ENCODE peak calls at places on chromosome 11, in eight cellular contexts. One of them, this sample, is unnamed. For H3K4me1, the result is how much of the 10 kb centered on the place peaks cover.

GRCh38 chr11:129695543-129696308 is 119.9 kb upstream of the TMEM45B start:
- DNase-seq in Peyer's patch: peak
- DNase-seq in CD8-positive, alpha-beta memory T cell: peak
- DNase-seq in heart right ventricle: peak
- DNase-seq in tibial nerve: no peak
- DNase-seq in naive thymus-derived CD4-positive, alpha-beta T cell: peak
- DNase-seq in CD8-positive, alpha-beta T cell: peak
- DNase-seq in OCI-LY7: peak
- DNase-seq in this sample: no peak

GRCh38 chr11:18314794-18315523 is 7.0 kb downstream of the HPS5 start:
- DNase-seq in Peyer's patch: no peak
- DNase-seq in CD8-positive, alpha-beta memory T cell: no peak
- DNase-seq in heart right ventricle: no peak
- DNase-seq in tibial nerve: no peak
- DNase-seq in naive thymus-derived CD4-positive, alpha-beta T cell: no peak
- DNase-seq in CD8-positive, alpha-beta T cell: no peak
- DNase-seq in OCI-LY7: no peak
- DNase-seq in this sample: no peak

GRCh38 chr11:60947666-60948065 is 4.3 kb downstream of the SLC15A3 start:
- DNase-seq in Peyer's patch: no peak
- DNase-seq in CD8-positive, alpha-beta memory T cell: no peak
- DNase-seq in heart right ventricle: no peak
- DNase-seq in tibial nerve: no peak
- DNase-seq in naive thymus-derived CD4-positive, alpha-beta T cell: no peak
- DNase-seq in CD8-positive, alpha-beta T cell: no peak
- DNase-seq in OCI-LY7: no peak
- DNase-seq in this sample: no peak

GRCh38 chr11:95434489-95435057 is 203.6 kb upstream of the SESN3 start:
- DNase-seq in Peyer's patch: no peak
- DNase-seq in CD8-positive, alpha-beta memory T cell: no peak
- DNase-seq in heart right ventricle: no peak
- DNase-seq in tibial nerve: no peak
- DNase-seq in naive thymus-derived CD4-positive, alpha-beta T cell: no peak
- DNase-seq in CD8-positive, alpha-beta T cell: no peak
- DNase-seq in OCI-LY7: no peak
- DNase-seq in this sample: no peak

GRCh38 chr11:74783241-74783871 is 34.7 kb downstream of the RNF169 start:
- DNase-seq in Peyer's patch: no peak
- DNase-seq in CD8-positive, alpha-beta memory T cell: no peak
- DNase-seq in heart right ventricle: peak
- DNase-seq in tibial nerve: no peak
- DNase-seq in naive thymus-derived CD4-positive, alpha-beta T cell: peak
- DNase-seq in CD8-positive, alpha-beta T cell: no peak
- DNase-seq in OCI-LY7: peak
- DNase-seq in this sample: no peak

GRCh38 chr11:61596990-61597389 is 16.1 kb upstream of the SYT7 start:
- DNase-seq in Peyer's patch: no peak
- DNase-seq in CD8-positive, alpha-beta memory T cell: no peak
- DNase-seq in heart right ventricle: no peak
- DNase-seq in tibial nerve: no peak
- DNase-seq in naive thymus-derived CD4-positive, alpha-beta T cell: no peak
- DNase-seq in CD8-positive, alpha-beta T cell: no peak
- DNase-seq in OCI-LY7: no peak
- DNase-seq in this sample: no peak

GRCh38 chr11:23897453-23898289 is 599.2 kb upstream of the LUZP2 start:
- DNase-seq in Peyer's patch: no peak
- DNase-seq in CD8-positive, alpha-beta memory T cell: no peak
- DNase-seq in heart right ventricle: no peak
- DNase-seq in tibial nerve: no peak
- DNase-seq in naive thymus-derived CD4-positive, alpha-beta T cell: no peak
- DNase-seq in CD8-positive, alpha-beta T cell: no peak
- DNase-seq in OCI-LY7: no peak
- DNase-seq in this sample: no peak

GRCh38 chr11:37788141-37788877 is 1190.3 kb upstream of the RAG2 start:
- DNase-seq in Peyer's patch: no peak
- DNase-seq in CD8-positive, alpha-beta memory T cell: no peak
- DNase-seq in heart right ventricle: no peak
- DNase-seq in tibial nerve: no peak
- DNase-seq in naive thymus-derived CD4-positive, alpha-beta T cell: no peak
- DNase-seq in CD8-positive, alpha-beta T cell: no peak
- DNase-seq in OCI-LY7: no peak
- DNase-seq in this sample: no peak

GRCh38 chr11:477042-477715 is 27.1 kb downstream of the PTDSS2 start:
- DNase-seq in Peyer's patch: no peak
- DNase-seq in CD8-positive, alpha-beta memory T cell: no peak
- DNase-seq in heart right ventricle: no peak
- DNase-seq in tibial nerve: no peak
- DNase-seq in naive thymus-derived CD4-positive, alpha-beta T cell: no peak
- DNase-seq in CD8-positive, alpha-beta T cell: no peak
- DNase-seq in OCI-LY7: no peak
- DNase-seq in this sample: no peak

GRCh38 chr11:127106142-127106541 is 105.6 kb upstream of the KIRREL3 start:
- DNase-seq in Peyer's patch: no peak
- DNase-seq in CD8-positive, alpha-beta memory T cell: no peak
- DNase-seq in heart right ventricle: no peak
- DNase-seq in tibial nerve: no peak
- DNase-seq in naive thymus-derived CD4-positive, alpha-beta T cell: no peak
- DNase-seq in CD8-positive, alpha-beta T cell: no peak
- DNase-seq in OCI-LY7: no peak
- DNase-seq in this sample: no peak

GRCh38 chr11:95154514-95154913 is 64.9 kb downstream of the ENDOD1 start:
- DNase-seq in Peyer's patch: no peak
- DNase-seq in CD8-positive, alpha-beta memory T cell: no peak
- DNase-seq in heart right ventricle: peak
- DNase-seq in tibial nerve: no peak
- DNase-seq in naive thymus-derived CD4-positive, alpha-beta T cell: peak
- DNase-seq in CD8-positive, alpha-beta T cell: peak
- DNase-seq in OCI-LY7: peak
- DNase-seq in this sample: no peak

GRCh38 chr11:129146196-129146595 is 45.9 kb downstream of the ARHGAP32 start:
- DNase-seq in Peyer's patch: no peak
- DNase-seq in CD8-positive, alpha-beta memory T cell: no peak
- DNase-seq in heart right ventricle: no peak
- DNase-seq in tibial nerve: no peak
- DNase-seq in naive thymus-derived CD4-positive, alpha-beta T cell: no peak
- DNase-seq in CD8-positive, alpha-beta T cell: no peak
- DNase-seq in OCI-LY7: no peak
- DNase-seq in this sample: no peak

GRCh38 chr11:47494996-47495855 is 46.3 kb upstream of the RAPSN start:
- DNase-seq in Peyer's patch: no peak
- DNase-seq in CD8-positive, alpha-beta memory T cell: no peak
- DNase-seq in heart right ventricle: no peak
- DNase-seq in tibial nerve: no peak
- DNase-seq in naive thymus-derived CD4-positive, alpha-beta T cell: no peak
- DNase-seq in CD8-positive, alpha-beta T cell: no peak
- DNase-seq in OCI-LY7: no peak
- DNase-seq in this sample: no peak

GRCh38 chr11:87300640-87301381 is 263.1 kb downstream of the TMEM135 start:
- DNase-seq in Peyer's patch: no peak
- DNase-seq in CD8-positive, alpha-beta memory T cell: no peak
- DNase-seq in heart right ventricle: no peak
- DNase-seq in tibial nerve: no peak
- DNase-seq in naive thymus-derived CD4-positive, alpha-beta T cell: no peak
- DNase-seq in CD8-positive, alpha-beta T cell: no peak
- DNase-seq in OCI-LY7: peak
- DNase-seq in this sample: no peak

GRCh38 chr11:59199546-59200420 is 12.9 kb downstream of the MPEG1 start:
- DNase-seq in Peyer's patch: no peak
- DNase-seq in CD8-positive, alpha-beta memory T cell: no peak
- DNase-seq in heart right ventricle: no peak
- DNase-seq in tibial nerve: no peak
- DNase-seq in naive thymus-derived CD4-positive, alpha-beta T cell: no peak
- DNase-seq in CD8-positive, alpha-beta T cell: no peak
- DNase-seq in OCI-LY7: no peak
- DNase-seq in this sample: no peak

GRCh38 chr11:126146454-126147192 is 64.8 kb downstream of the RPUSD4 start:
- DNase-seq in Peyer's patch: no peak
- DNase-seq in CD8-positive, alpha-beta memory T cell: no peak
- DNase-seq in heart right ventricle: no peak
- DNase-seq in tibial nerve: no peak
- DNase-seq in naive thymus-derived CD4-positive, alpha-beta T cell: no peak
- DNase-seq in CD8-positive, alpha-beta T cell: no peak
- DNase-seq in OCI-LY7: no peak
- DNase-seq in this sample: no peak

GRCh38 chr11:120937501-120937900 is 86.4 kb upstream of the TBCEL start:
- DNase-seq in Peyer's patch: no peak
- DNase-seq in CD8-positive, alpha-beta memory T cell: no peak
- DNase-seq in heart right ventricle: no peak
- DNase-seq in tibial nerve: no peak
- DNase-seq in naive thymus-derived CD4-positive, alpha-beta T cell: no peak
- DNase-seq in CD8-positive, alpha-beta T cell: no peak
- DNase-seq in OCI-LY7: no peak
- DNase-seq in this sample: no peak

GRCh38 chr11:34313099-34313517 is 44.7 kb downstream of the ABTB2 start:
- DNase-seq in Peyer's patch: no peak
- DNase-seq in CD8-positive, alpha-beta memory T cell: no peak
- DNase-seq in heart right ventricle: peak
- DNase-seq in tibial nerve: no peak
- DNase-seq in naive thymus-derived CD4-positive, alpha-beta T cell: peak
- DNase-seq in CD8-positive, alpha-beta T cell: no peak
- DNase-seq in OCI-LY7: peak
- DNase-seq in this sample: no peak

GRCh38 chr11:65576867-65577755 is 1.3 kb downstream of the EHBP1L1 start:
- DNase-seq in Peyer's patch: peak
- DNase-seq in CD8-positive, alpha-beta memory T cell: no peak
- DNase-seq in heart right ventricle: peak
- DNase-seq in tibial nerve: no peak
- DNase-seq in naive thymus-derived CD4-positive, alpha-beta T cell: no peak
- DNase-seq in CD8-positive, alpha-beta T cell: no peak
- DNase-seq in OCI-LY7: peak
- DNase-seq in this sample: peak

GRCh38 chr11:69352181-69352580 is 58.2 kb downstream of the MYEOV start:
- DNase-seq in Peyer's patch: no peak
- DNase-seq in CD8-positive, alpha-beta memory T cell: no peak
- DNase-seq in heart right ventricle: no peak
- DNase-seq in tibial nerve: no peak
- DNase-seq in naive thymus-derived CD4-positive, alpha-beta T cell: no peak
- DNase-seq in CD8-positive, alpha-beta T cell: no peak
- DNase-seq in OCI-LY7: no peak
- DNase-seq in this sample: no peak

GRCh38 chr11:10285148-10285802 is 8.7 kb downstream of the SBF2 start:
- DNase-seq in Peyer's patch: no peak
- DNase-seq in CD8-positive, alpha-beta memory T cell: no peak
- DNase-seq in heart right ventricle: no peak
- DNase-seq in tibial nerve: no peak
- DNase-seq in naive thymus-derived CD4-positive, alpha-beta T cell: no peak
- DNase-seq in CD8-positive, alpha-beta T cell: no peak
- DNase-seq in OCI-LY7: no peak
- DNase-seq in this sample: no peak
- H3K27ac ChIP-seq in Peyer's patch: no peak
- H3K27ac ChIP-seq in CD8-positive, alpha-beta memory T cell: no peak
- H3K27ac ChIP-seq in heart right ventricle: no peak
- H3K27ac ChIP-seq in tibial nerve: no peak
- H3K27ac ChIP-seq in naive thymus-derived CD4-positive, alpha-beta T cell: no peak
- H3K27ac ChIP-seq in CD8-positive, alpha-beta T cell: no peak
- H3K27ac ChIP-seq in OCI-LY7: no peak
- H3K27ac ChIP-seq in this sample: no peak

DNA sequence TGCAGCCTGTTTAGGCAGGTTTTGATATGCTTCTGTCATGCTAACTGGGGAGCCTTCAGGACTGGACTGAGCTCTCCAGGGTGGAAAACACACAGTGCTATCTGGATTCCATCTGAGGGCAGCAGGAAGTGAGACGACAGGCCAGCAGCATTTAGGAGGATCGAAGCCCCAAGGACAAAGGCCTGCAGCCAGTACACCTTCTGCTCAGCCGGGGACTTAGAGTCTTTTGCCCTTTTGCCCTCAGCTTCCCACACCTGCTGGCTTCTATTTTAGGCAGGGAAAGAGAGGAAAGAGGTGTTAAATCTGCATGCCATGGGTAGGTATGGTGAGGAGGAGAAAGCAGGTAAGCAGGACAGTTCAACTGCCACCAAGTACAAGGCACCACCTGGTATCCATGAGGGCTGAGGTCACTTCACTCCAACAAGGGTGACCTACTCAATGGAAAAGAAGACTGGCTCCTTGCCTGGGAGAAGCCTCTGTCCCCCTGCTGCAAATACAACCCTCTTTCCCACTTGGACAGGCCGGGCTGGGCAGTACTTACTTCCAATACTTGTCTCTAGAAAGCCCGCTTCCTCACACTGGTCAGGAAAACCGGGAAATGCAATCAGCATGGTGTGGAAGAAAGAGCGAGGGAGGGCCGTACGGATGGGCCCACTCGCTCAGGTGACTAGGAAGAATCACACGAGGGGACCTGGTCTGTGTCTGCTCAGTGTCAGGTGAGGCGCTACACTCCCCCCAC is 12.3 kb downstream of the LARGE2 start:
- DNase-seq in Peyer's patch: no peak
- DNase-seq in CD8-positive, alpha-beta memory T cell: no peak
- DNase-seq in heart right ventricle: no peak
- DNase-seq in tibial nerve: no peak
- DNase-seq in naive thymus-derived CD4-positive, alpha-beta T cell: no peak
- DNase-seq in CD8-positive, alpha-beta T cell: no peak
- DNase-seq in OCI-LY7: no peak
- DNase-seq in this sample: no peak
- H3K4me3 ChIP-seq in Peyer's patch: no peak
- H3K4me3 ChIP-seq in CD8-positive, alpha-beta memory T cell: no peak
- H3K4me3 ChIP-seq in heart right ventricle: no peak
- H3K4me3 ChIP-seq in tibial nerve: no peak
- H3K4me3 ChIP-seq in naive thymus-derived CD4-positive, alpha-beta T cell: no peak
- H3K4me3 ChIP-seq in CD8-positive, alpha-beta T cell: no peak
- H3K4me3 ChIP-seq in OCI-LY7: no peak
- H3K4me3 ChIP-seq in this sample: no peak

DNA sequence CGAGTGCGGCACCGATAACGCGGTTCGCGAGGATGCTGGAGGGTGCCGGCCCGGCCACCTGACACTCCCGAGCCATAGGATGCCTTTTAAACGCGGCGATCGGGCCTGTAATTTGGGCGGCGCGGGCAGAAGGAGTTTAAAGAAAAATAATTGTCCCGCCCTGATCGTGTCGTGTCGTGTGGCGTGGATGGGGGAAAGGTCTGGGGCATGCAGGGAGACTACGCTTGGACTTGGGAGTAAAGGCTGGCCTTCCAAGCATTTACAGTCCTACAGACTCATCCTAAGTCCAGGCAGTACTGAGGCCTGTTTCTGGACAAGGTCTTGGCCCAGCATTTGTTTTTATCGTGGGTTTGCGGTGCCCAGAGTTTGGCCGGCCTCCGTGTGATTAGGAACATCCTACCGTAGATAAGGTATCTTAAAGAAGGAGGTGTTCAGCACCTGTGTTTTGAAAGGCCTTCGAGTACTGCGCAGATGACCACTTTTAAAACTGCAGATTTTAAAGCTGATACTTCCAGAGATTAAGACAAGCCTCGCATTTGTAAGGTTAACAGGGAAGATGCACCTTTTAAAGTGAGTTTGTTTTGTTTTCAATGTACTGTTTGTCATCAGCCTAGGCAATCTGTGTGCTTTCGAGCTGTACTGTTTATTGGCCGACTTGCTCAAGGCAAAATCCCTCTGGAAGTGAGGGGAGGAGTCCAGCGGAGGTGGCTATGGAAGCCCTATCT is 1.5 kb downstream of the WEE1 start:
- DNase-seq in Peyer's patch: peak
- DNase-seq in CD8-positive, alpha-beta memory T cell: no peak
- DNase-seq in heart right ventricle: peak
- DNase-seq in tibial nerve: peak
- DNase-seq in naive thymus-derived CD4-positive, alpha-beta T cell: no peak
- DNase-seq in CD8-positive, alpha-beta T cell: peak
- DNase-seq in OCI-LY7: no peak
- DNase-seq in this sample: peak
- H3K4me1 ChIP-seq in Peyer's patch: under half
- H3K4me1 ChIP-seq in CD8-positive, alpha-beta memory T cell: under half
- H3K4me1 ChIP-seq in heart right ventricle: under half
- H3K4me1 ChIP-seq in tibial nerve: under half
- H3K4me1 ChIP-seq in naive thymus-derived CD4-positive, alpha-beta T cell: under half
- H3K4me1 ChIP-seq in CD8-positive, alpha-beta T cell: under half
- H3K4me1 ChIP-seq in OCI-LY7: half or more
- H3K4me1 ChIP-seq in this sample: under half

GRCh38 chr11:62912268-62912667 is 8.9 kb downstream of the CHRM1 start:
- DNase-seq in Peyer's patch: no peak
- DNase-seq in CD8-positive, alpha-beta memory T cell: no peak
- DNase-seq in heart right ventricle: no peak
- DNase-seq in tibial nerve: no peak
- DNase-seq in naive thymus-derived CD4-positive, alpha-beta T cell: no peak
- DNase-seq in CD8-positive, alpha-beta T cell: no peak
- DNase-seq in OCI-LY7: no peak
- DNase-seq in this sample: no peak
- H3K27ac ChIP-seq in Peyer's patch: no peak
- H3K27ac ChIP-seq in CD8-positive, alpha-beta memory T cell: no peak
- H3K27ac ChIP-seq in heart right ventricle: no peak
- H3K27ac ChIP-seq in tibial nerve: no peak
- H3K27ac ChIP-seq in naive thymus-derived CD4-positive, alpha-beta T cell: no peak
- H3K27ac ChIP-seq in CD8-positive, alpha-beta T cell: no peak
- H3K27ac ChIP-seq in OCI-LY7: no peak
- H3K27ac ChIP-seq in this sample: no peak

This sample was measured in sigmoid colon.